ENCODE peak calls at places on chromosome 20, in four cellular contexts. M, N, F and L are unnamed samples.

GRCh38 chr20:53276143-53276542 is 304.0 kb downstream of the TSHZ2 start:
- DNase-seq in M (no peak), F (no peak), N (no peak), L (no peak)

GRCh38 chr20:278607-279571 is 11.7 kb downstream of the C20orf96 start:
- DNase-seq in N (peak; percentile 81), F (no peak), M (peak; percentile 61), L (no peak)

GRCh38 chr20:24670981-24671380 is 201.6 kb downstream of the SYNDIG1 start:
- DNase-seq in N (no peak), M (no peak), F (no peak), L (no peak)

GRCh38 chr20:10170261-10170660 is 48.4 kb upstream of the SNAP25 start:
- DNase-seq in F (no peak), N (no peak), M (no peak), L (no peak)

GRCh38 chr20:32964575-32964974 is 39.7 kb downstream of the SUN5 start:
- DNase-seq in M (no peak), F (no peak), N (no peak), L (no peak)

GRCh38 chr20:43533060-43533459 is 25.6 kb downstream of the L3MBTL1 start:
- DNase-seq in F (no peak), M (no peak), N (no peak), L (no peak)

GRCh38 chr20:22511943-22512910 is 72.1 kb downstream of the FOXA2 start:
- DNase-seq in F (no peak), M (no peak), N (peak; percentile 39), L (no peak)

GRCh38 chr20:11822116-11822794 is 95.4 kb upstream of the BTBD3 start:
- DNase-seq in F (peak; percentile 15), N (no peak), M (no peak), L (no peak)

GRCh38 chr20:5806457-5807263 is 56.5 kb downstream of the SHLD1 start:
- DNase-seq in F (no peak), M (peak; percentile 41), N (no peak), L (no peak)

GRCh38 chr20:21808863-21809664 is 103.6 kb downstream of the PAX1 start:
- DNase-seq in M (peak; percentile 97), N (peak; percentile 80), F (no peak), L (peak; percentile 55)

GRCh38 chr20:10555865-10556308 is 117.9 kb downstream of the JAG1 start:
- DNase-seq in F (peak; percentile 64), M (no peak), N (no peak), L (no peak)

GRCh38 chr20:4592316-4593148 is 129.2 kb upstream of the PRND start:
- DNase-seq in N (peak; percentile 69), M (peak; percentile 88), F (peak; percentile 28), L (peak; percentile 69)

GRCh38 chr20:3156811-3157619 is 2.6 kb downstream of the FASTKD5 start:
- DNase-seq in M (no peak), N (no peak), F (no peak), L (no peak)

GRCh38 chr20:51966296-51966971 is 164.1 kb upstream of the SALL4 start:
- DNase-seq in F (peak; percentile 71), N (peak; percentile 82), M (peak; percentile 75), L (peak; percentile 57)

GRCh38 chr20:4161447-4162251 is 146.3 kb upstream of the RNF24 start:
- DNase-seq in M (no peak), F (peak; percentile 21), N (no peak), L (no peak)

GRCh38 chr20:3670511-3670910 is 7.3 kb upstream of the GFRA4 start:
- DNase-seq in M (no peak), F (peak; percentile 37), N (peak; percentile 60), L (no peak)

GRCh38 chr20:46251211-46251673 is 57.1 kb downstream of the CDH22 start:
- DNase-seq in M (peak; percentile 64), N (peak; percentile 55), F (no peak), L (peak; percentile 32)

GRCh38 chr20:1624811-1625690 is 5.2 kb upstream of the SIRPB1 start:
- DNase-seq in N (no peak), F (no peak), M (no peak), L (no peak)

GRCh38 chr20:1623501-1624250 is 3.9 kb upstream of the SIRPB1 start:
- DNase-seq in F (no peak), N (no peak), M (no peak), L (no peak)

GRCh38 chr20:1619861-1620444 is at the start of gene SIRPB1:
- DNase-seq in F (no peak), M (no peak), N (no peak), L (no peak)

GRCh38 chr20:1618954-1619550 is 757 bp downstream of the SIRPB1 start:
- DNase-seq in F (no peak), M (no peak), N (no peak), L (no peak)

GRCh38 chr20:1622450-1622849 is 2.6 kb upstream of the SIRPB1 start:
- DNase-seq in F (no peak), M (no peak), N (no peak), L (no peak)
- H3K4me2 ChIP-seq in F (no peak overlapping the region), M (no peak overlapping the region), N (no peak overlapping the region), L (no peak overlapping the region)

DNA sequence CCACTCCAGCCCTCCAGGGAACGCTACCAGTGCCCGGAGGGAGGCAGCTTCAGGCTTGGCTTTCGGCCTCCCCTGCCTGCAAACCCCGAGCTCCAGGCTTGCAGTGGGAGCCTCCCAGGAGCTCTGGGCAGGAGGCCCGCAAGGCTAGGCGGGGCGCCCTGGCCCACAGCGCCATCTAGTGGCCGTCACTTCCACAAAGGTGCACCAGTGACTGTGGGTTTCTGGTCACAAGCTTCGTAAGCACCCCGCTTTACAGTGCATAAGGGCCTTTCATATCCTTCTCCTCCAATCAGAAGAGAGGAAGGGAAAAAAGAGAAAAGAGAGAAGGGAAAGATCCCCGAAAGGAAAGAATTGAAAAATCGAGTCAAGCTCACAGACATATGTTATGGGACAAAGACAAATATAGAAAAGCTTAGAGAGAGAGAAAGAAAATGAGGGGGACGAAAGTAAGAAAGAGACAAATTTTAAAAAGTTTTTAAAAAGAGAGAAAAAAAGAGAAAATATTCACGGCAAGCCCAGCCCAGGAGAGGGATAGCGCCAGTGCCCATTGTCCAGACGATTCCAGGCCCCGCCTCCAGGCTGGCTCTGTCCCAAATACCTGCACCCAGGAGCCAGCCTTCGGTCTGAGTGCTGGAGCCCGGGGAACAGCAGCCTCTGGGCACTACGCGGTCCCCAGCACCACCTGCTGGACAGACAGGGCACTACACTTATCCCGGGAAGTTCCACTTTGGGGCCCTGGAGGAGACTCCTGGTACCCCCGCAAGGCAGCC is 207.1 kb downstream of the PREX1 start:
- DNase-seq in M (peak; percentile 98), F (peak; percentile 78), N (peak; percentile 94), L (peak; percentile 90)
- H2BK12ac ChIP-seq in M (peak overlapping the region; percentile 75), F (no peak overlapping the region), N (no peak overlapping the region), L (peak overlapping the region; percentile 63)

DNA sequence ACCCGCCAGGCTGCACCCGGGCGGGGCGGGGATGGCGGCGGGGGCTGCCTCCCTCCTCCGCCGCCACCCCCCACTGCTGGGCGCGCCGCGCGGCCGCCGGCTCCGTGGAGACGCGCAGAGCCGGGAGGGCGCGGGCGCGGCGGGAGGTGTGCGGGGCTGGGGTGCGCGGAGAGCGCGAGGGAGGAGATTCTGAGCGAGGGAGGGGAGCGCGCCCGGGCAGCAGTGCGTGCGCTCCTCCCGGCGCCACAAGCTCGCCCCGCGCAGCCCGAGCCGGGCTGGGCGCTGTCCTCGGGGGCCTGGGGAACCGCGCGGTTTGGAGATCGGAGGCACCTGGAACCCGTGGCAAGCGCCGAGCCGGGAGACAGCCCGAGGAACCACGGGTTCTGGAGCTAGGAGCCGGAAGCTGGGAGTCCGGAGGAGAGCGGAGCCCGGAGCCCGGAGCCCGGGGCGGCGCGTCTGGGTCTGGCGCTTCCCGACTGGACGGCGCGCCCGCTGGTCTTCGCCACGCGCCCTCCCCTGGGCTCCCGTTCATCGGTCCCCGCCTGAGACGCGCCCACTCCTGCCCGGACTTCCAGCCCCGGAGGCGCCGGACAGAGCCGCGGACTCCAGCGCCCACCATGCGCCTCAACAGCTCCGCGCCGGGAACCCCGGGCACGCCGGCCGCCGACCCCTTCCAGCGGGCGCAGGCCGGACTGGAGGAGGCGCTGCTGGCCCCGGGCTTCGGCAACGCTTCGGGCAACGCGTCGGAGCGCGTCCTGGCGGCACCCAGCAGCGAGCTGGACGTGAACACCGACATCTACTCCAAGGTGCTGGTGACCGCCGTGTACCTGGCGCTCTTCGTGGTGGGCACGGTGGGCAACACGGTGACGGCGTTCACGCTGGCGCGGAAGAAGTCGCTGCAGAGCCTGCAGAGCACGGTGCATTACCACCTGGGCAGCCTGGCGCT is at the start of gene NTSR1:
- DNase-seq in N (peak; percentile 52), F (no peak), M (peak; percentile 79), L (no peak)
- H3K4me2 ChIP-seq in N (peak within 1 kb of the TSS; percentile 41), F (peak within 1 kb of the TSS; percentile 45), M (peak within 1 kb of the TSS; percentile 68), L (peak within 1 kb of the TSS; percentile 73)

GRCh38 chr20:15949391-15949790 is 623.9 kb downstream of the KIF16B start:
- DNase-seq in N (no peak), F (no peak), M (no peak), L (no peak)
- H2BK12ac ChIP-seq in N (no peak overlapping the region), F (no peak overlapping the region), M (no peak overlapping the region), L (no peak overlapping the region)

GRCh38 chr20:37914367-37914671 is 11.4 kb downstream of the VSTM2L start:
- DNase-seq in F (no peak), M (no peak), N (no peak), L (no peak)

GRCh38 chr20:37914672-37915433 is 11.9 kb downstream of the VSTM2L start:
- DNase-seq in M (peak; percentile 82), F (peak; percentile 24), N (peak; percentile 81), L (peak; percentile 73)

GRCh38 chr20:37915434-37915787 is 12.5 kb downstream of the VSTM2L start:
- DNase-seq in F (no peak), M (no peak), N (peak; percentile 48), L (no peak)

GRCh38 chr20:37917436-37917835 is 14.5 kb downstream of the VSTM2L start:
- DNase-seq in N (no peak), F (no peak), M (no peak), L (no peak)

DNA sequence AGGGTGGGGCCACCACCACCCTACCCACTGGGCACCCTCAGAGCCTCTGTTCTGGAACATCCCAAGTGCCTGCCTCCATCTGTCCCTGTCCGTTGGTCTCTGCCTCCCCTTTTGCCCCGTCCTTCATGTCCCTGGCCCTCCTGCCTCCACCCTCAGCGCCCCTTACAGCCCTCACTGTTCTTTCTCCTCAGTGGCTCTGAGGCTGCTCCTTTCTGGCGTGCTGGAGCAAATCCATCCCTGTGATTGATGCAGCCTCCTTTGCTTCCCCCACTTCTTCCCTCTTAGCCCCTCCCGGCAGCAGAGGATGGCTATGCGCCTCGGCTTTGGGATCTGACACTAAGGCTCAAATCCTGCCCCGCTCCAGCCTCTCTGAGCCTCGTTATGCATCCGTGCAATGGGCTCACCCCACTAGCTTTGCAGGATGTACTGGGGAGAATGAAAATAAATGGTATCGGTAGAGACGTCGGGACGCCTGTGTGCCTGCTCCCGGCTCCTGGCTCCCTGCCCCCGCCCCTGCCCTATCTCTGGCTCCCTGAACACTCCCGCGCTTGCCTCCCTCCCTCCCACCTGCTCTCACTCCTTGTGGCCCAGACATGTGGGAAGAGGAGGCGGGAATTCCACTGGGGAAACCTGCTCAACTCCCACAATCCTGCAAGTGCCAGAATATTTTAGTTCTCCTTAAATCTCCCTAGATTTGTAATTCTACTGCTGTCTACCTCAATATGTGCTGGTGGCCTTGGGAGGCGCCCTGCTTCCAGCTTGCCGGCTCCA is 13.1 kb downstream of the VSTM2L start:
- DNase-seq in M (peak; percentile 77), N (peak; percentile 65), F (no peak), L (no peak)
- H3K4me2 ChIP-seq in M (peak overlapping the region; percentile 76), N (peak overlapping the region; percentile 84), F (no peak overlapping the region), L (peak overlapping the region; percentile 50)